ENCODE peak calls at places on chromosomes 6 and 20, in nine cellular contexts. L is pancreas, X is esophagus muscularis mucosa, B is kidney, U is mammary epithelial cell, O is colonic mucosa, J is A549, Z is psoas muscle, I is PC-3. N is an unnamed sample. For H3K4me1, the result is how much of the 10 kb centered on the place peaks cover.

GRCh38 chr20:58043122-58043865 is 185.2 kb downstream of the ANKRD60 start:
- DNase-seq in O (no peak), X (peak), I (no peak), B (no peak), L (no peak), U (no peak), Z (no peak), J (no peak), N (no peak)

GRCh38 chr20:10511166-10511506 is 76.0 kb downstream of the SLX4IP start:
- DNase-seq in U (no peak), B (no peak), X (no peak), Z (no peak), I (no peak), J (no peak), L (no peak), O (no peak), N (no peak)

GRCh38 chr20:14915356-14915755 is 577.9 kb upstream of the FLRT3 start:
- DNase-seq in X (no peak), Z (peak), L (no peak), I (no peak), B (no peak), U (no peak), O (no peak), J (no peak), N (no peak)

GRCh38 chr6:142570221-142570671 is 268.4 kb downstream of the ADGRG6 start:
- DNase-seq in J (no peak), U (peak), Z (no peak), X (no peak), B (no peak), O (no peak), I (peak), L (no peak), N (no peak)

GRCh38 chr6:121666809-121667208 is 231.4 kb downstream of the GJA1 start:
- DNase-seq in J (peak), L (no peak), X (no peak), I (peak), O (no peak), B (no peak), Z (no peak), U (peak), N (no peak)

GRCh38 chr20:23995905-23996666 is 7.5 kb upstream of the GGTLC1 start:
- DNase-seq in U (peak), B (no peak), J (peak), X (no peak), L (peak), Z (peak), O (peak), I (peak), N (no peak)

GRCh38 chr6:30037182-30037788 is 23.8 kb upstream of the POLR1H start:
- DNase-seq in U (peak), O (no peak), I (peak), L (no peak), B (no peak), X (no peak), J (peak), Z (no peak), N (no peak)

GRCh38 chr6:116087437-116088027 is 13.1 kb upstream of the NT5DC1 start:
- DNase-seq in O (no peak), J (no peak), U (peak), I (peak), L (no peak), X (no peak), Z (no peak), B (no peak), N (no peak)

GRCh38 chr6:90818163-90818562 is 231.3 kb upstream of the MAP3K7 start:
- DNase-seq in O (no peak), L (no peak), I (no peak), X (no peak), Z (no peak), J (no peak), U (no peak), B (no peak), N (no peak)

GRCh38 chr6:31952140-31952805 is 6.4 kb downstream of the CFB start:
- DNase-seq in B (peak), J (peak), O (peak), U (peak), I (peak), L (peak), Z (peak), X (no peak), N (no peak)

GRCh38 chr20:59013959-59014608 is 5.1 kb upstream of the TUBB1 start:
- DNase-seq in O (no peak), B (peak), J (no peak), L (no peak), U (no peak), X (no peak), Z (no peak), I (no peak), N (no peak)

DNA sequence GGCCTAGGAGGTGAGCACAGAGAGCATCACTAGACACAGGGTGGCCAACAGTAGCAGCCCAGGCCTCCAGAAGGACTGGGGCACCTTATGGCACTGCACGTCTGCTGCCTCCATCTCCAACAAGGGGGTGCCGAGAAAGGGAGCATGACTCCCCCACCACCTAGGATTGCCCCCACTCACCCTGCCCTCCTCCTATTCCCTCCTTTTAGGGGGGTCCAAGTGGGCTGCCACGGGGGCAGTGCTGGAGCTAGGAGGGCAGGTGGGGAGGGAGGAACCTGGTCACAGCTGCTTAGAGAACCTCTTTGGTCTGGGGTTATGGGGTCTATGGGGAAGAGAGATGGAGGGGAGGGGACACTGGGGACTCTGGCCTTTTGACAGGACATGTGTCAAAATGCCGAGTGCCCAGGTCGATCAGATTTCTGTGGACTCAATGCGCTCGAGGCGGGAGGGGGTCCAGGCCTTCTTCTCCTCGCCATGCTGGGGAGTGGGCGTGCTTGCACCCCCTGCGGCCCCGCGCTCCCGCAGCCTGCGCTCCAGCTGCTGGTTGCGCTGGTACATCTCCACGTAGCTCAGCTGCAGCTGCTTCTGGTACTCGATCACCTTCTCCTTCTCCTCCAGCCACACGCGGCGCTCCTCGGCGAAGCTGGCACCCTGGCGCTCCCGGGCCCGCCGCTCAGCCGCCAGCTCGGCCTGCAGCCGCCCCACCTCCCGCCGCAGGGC is 4.5 kb upstream of the FASTKD5 start:
- DNase-seq in Z (no peak), I (no peak), L (no peak), J (no peak), O (no peak), X (no peak), U (no peak), B (no peak), N (no peak)
- H3K4me3 ChIP-seq in Z (no peak), I (peak), L (no peak), J (no peak), O (no peak), X (no peak), U (no peak), B (no peak), N (peak)

DNA sequence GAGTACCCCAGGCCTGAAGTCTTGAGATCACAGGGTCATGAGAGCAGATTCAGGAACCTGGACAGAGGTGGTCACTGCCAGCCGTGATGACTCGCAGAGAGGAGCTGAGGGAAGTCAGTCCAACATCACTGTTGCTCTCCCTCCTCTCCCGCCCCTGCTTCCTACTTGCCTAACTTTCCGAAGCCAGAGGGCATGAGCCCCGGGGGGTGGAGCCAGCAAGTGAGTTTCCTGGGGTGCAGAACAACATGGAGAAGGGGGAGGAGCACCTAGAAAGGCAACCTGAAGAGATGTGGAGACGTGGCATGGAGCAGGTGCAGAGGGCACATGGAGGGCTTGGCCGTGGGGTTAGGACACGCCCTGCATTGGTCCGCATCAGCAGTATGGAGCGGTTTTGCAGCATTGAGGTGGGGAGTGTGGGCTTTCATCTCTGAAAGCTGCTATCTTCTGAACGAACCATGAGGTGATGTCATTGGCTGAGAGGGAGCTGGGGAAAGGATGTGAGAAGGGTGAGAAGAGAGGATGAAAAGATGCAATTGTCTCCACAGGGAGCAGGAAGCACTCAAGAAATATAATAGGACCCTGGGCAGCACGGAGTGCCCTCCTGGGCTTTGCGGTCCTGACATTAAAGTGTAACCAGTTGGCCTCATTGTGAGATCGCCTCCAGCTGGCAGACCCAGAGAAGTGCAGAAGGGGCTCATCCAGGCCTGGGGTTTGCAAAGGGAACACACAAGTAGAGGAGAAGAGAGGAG is 25.0 kb downstream of the GDAP1L1 start:
- DNase-seq in O (no peak), J (no peak), X (no peak), U (no peak), I (no peak), Z (no peak), B (no peak), L (no peak), N (no peak)
- TF ChIP-seq CTCF in O (no peak), J (peak), X (no peak), U (peak), I (peak), Z (no peak), B (no peak), L (no peak), N (no peak)

DNA sequence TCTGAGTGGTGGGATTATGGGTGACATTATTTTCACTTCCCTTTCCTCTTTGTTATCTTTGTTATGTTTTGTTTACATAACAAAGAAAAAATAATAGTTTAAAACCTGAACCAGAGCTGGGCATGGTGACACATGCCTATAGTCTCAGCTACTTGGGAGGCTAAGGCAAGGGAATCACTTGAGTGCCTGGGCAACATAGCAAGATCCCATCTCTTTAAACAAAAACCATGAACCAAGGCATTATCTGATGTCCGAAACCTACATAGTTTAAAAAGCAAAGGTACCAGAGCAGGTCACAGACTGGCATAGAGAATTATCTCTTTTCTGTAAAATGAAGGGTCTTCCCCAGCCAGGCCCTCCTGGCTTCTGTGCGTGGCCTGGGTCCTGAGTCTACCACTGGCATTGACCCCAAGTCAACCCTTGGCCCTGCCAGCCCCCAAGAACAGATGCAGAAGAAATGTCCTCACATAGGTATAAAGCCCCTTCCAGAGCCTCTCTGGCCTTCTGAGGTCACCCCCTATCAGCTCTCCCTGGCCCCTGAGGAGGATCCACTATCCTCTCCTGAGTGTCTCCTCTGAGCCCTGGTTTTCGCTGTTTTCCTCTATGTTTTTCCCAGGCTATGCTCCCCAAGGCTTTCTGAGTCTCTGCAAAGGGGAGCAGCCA is 81.3 kb downstream of the TRERF1 start:
- DNase-seq in O (no peak), B (no peak), L (no peak), I (no peak), X (no peak), Z (no peak), U (no peak), J (no peak), N (peak)
- H3K4me1 ChIP-seq in O (under half), B (under half), L (under half), I (under half), X (under half), Z (under half), U (under half), J (under half), N (under half)

GRCh38 chr6:33513213-33513612 is 58.8 kb downstream of the ZBTB9 start:
- DNase-seq in U (no peak), Z (no peak), X (no peak), O (no peak), L (no peak), J (no peak), I (no peak), B (no peak), N (no peak)

GRCh38 chr6:33505544-33506330 is 51.4 kb downstream of the ZBTB9 start:
- DNase-seq in U (no peak), X (no peak), I (peak), B (no peak), L (no peak), Z (no peak), J (no peak), O (no peak), N (no peak)

GRCh38 chr6:33504486-33504885 is 50.1 kb downstream of the ZBTB9 start:
- DNase-seq in B (no peak), I (no peak), X (no peak), O (no peak), J (no peak), Z (no peak), L (no peak), U (no peak), N (peak)

GRCh38 chr6:33507261-33507660 is 52.9 kb downstream of the ZBTB9 start:
- DNase-seq in X (no peak), I (peak), L (no peak), B (no peak), U (no peak), J (no peak), Z (no peak), O (no peak), N (no peak)

GRCh38 chr6:33508935-33509926 is 54.9 kb downstream of the ZBTB9 start:
- DNase-seq in B (no peak), X (no peak), L (no peak), O (no peak), J (no peak), U (no peak), Z (no peak), I (no peak), N (no peak)
- H3K4me3 ChIP-seq in B (peak), X (peak), L (no peak), O (no peak), J (no peak), U (no peak), Z (peak), I (no peak), N (peak)

GRCh38 chr20:25082498-25082873 is 545 bp upstream of the VSX1 start:
- DNase-seq in O (no peak), X (no peak), I (no peak), L (no peak), J (peak), Z (no peak), U (no peak), B (no peak), N (no peak)
- TF ChIP-seq CTCF in O (no peak), X (no peak), I (no peak), L (no peak), J (no peak), Z (no peak), U (no peak), B (no peak), N (no peak)

N was measured in suprapubic skin.